ENCODE peak calls at places on chromosomes 5 and 9, in ten cellular contexts. One of them, this sample, is unnamed.

GRCh38 chr9:14314929-14315753 is 1.2 kb upstream of the NFIB start:
- DNase-seq in tibial artery: peak
- DNase-seq in stimulated activated CD8-positive, alpha-beta memory T cell treated with anti-CD3 and anti-CD28 coated beads, Interleukin-12 subunit alpha, Interleukin-12 subunit beta, amount 100 ng/mL, for 4 hours: no peak
- DNase-seq in fibroblast of the conjunctiva: peak
- DNase-seq in activated CD4-positive, alpha-beta T cell treated with anti-CD3 and anti-CD28 coated beads for 4 hours: no peak
- DNase-seq in Calu3: peak
- DNase-seq in A172: peak
- DNase-seq in RCC 7860: peak
- DNase-seq in mesenteric fat pad: peak
- DNase-seq in non-pigmented ciliary epithelial cell: no peak
- DNase-seq in this sample: peak

GRCh38 chr9:92655366-92655765 is 14.6 kb downstream of the IPPK start:
- DNase-seq in tibial artery: no peak
- DNase-seq in mesenteric fat pad: no peak
- DNase-seq in RCC 7860: no peak
- DNase-seq in stimulated activated CD8-positive, alpha-beta memory T cell treated with anti-CD3 and anti-CD28 coated beads, Interleukin-12 subunit alpha, Interleukin-12 subunit beta, amount 100 ng/mL, for 4 hours: no peak
- DNase-seq in fibroblast of the conjunctiva: no peak
- DNase-seq in activated CD4-positive, alpha-beta T cell treated with anti-CD3 and anti-CD28 coated beads for 4 hours: no peak
- DNase-seq in non-pigmented ciliary epithelial cell: no peak
- DNase-seq in Calu3: no peak
- DNase-seq in A172: no peak
- DNase-seq in this sample: no peak

GRCh38 chr5:16464664-16465543 is 696 bp downstream of the ZNF622 start:
- DNase-seq in RCC 7860: no peak
- DNase-seq in Calu3: no peak
- DNase-seq in activated CD4-positive, alpha-beta T cell treated with anti-CD3 and anti-CD28 coated beads for 4 hours: no peak
- DNase-seq in fibroblast of the conjunctiva: no peak
- DNase-seq in non-pigmented ciliary epithelial cell: no peak
- DNase-seq in mesenteric fat pad: no peak
- DNase-seq in tibial artery: peak
- DNase-seq in A172: no peak
- DNase-seq in stimulated activated CD8-positive, alpha-beta memory T cell treated with anti-CD3 and anti-CD28 coated beads, Interleukin-12 subunit alpha, Interleukin-12 subunit beta, amount 100 ng/mL, for 4 hours: no peak
- DNase-seq in this sample: no peak

GRCh38 chr9:2809692-2810423 is 34.0 kb downstream of the PUM3 start:
- DNase-seq in Calu3: no peak
- DNase-seq in A172: peak
- DNase-seq in non-pigmented ciliary epithelial cell: peak
- DNase-seq in stimulated activated CD8-positive, alpha-beta memory T cell treated with anti-CD3 and anti-CD28 coated beads, Interleukin-12 subunit alpha, Interleukin-12 subunit beta, amount 100 ng/mL, for 4 hours: no peak
- DNase-seq in tibial artery: no peak
- DNase-seq in RCC 7860: peak
- DNase-seq in activated CD4-positive, alpha-beta T cell treated with anti-CD3 and anti-CD28 coated beads for 4 hours: no peak
- DNase-seq in mesenteric fat pad: no peak
- DNase-seq in fibroblast of the conjunctiva: peak
- DNase-seq in this sample: peak

GRCh38 chr9:125436613-125437443 is 175.2 kb downstream of the GAPVD1 start:
- DNase-seq in Calu3: no peak
- DNase-seq in non-pigmented ciliary epithelial cell: no peak
- DNase-seq in mesenteric fat pad: peak
- DNase-seq in A172: no peak
- DNase-seq in tibial artery: peak
- DNase-seq in RCC 7860: no peak
- DNase-seq in fibroblast of the conjunctiva: no peak
- DNase-seq in activated CD4-positive, alpha-beta T cell treated with anti-CD3 and anti-CD28 coated beads for 4 hours: no peak
- DNase-seq in stimulated activated CD8-positive, alpha-beta memory T cell treated with anti-CD3 and anti-CD28 coated beads, Interleukin-12 subunit alpha, Interleukin-12 subunit beta, amount 100 ng/mL, for 4 hours: no peak
- DNase-seq in this sample: no peak

GRCh38 chr5:110625376-110625999 is 101.0 kb downstream of the TMEM232 start:
- DNase-seq in fibroblast of the conjunctiva: peak
- DNase-seq in non-pigmented ciliary epithelial cell: no peak
- DNase-seq in stimulated activated CD8-positive, alpha-beta memory T cell treated with anti-CD3 and anti-CD28 coated beads, Interleukin-12 subunit alpha, Interleukin-12 subunit beta, amount 100 ng/mL, for 4 hours: no peak
- DNase-seq in RCC 7860: peak
- DNase-seq in mesenteric fat pad: no peak
- DNase-seq in tibial artery: no peak
- DNase-seq in A172: peak
- DNase-seq in activated CD4-positive, alpha-beta T cell treated with anti-CD3 and anti-CD28 coated beads for 4 hours: no peak
- DNase-seq in Calu3: no peak
- DNase-seq in this sample: no peak

GRCh38 chr5:148794729-148795590 is 31.5 kb upstream of the ADRB2 start:
- DNase-seq in fibroblast of the conjunctiva: no peak
- DNase-seq in A172: peak
- DNase-seq in stimulated activated CD8-positive, alpha-beta memory T cell treated with anti-CD3 and anti-CD28 coated beads, Interleukin-12 subunit alpha, Interleukin-12 subunit beta, amount 100 ng/mL, for 4 hours: no peak
- DNase-seq in activated CD4-positive, alpha-beta T cell treated with anti-CD3 and anti-CD28 coated beads for 4 hours: no peak
- DNase-seq in Calu3: no peak
- DNase-seq in RCC 7860: peak
- DNase-seq in tibial artery: no peak
- DNase-seq in non-pigmented ciliary epithelial cell: no peak
- DNase-seq in mesenteric fat pad: no peak
- DNase-seq in this sample: no peak

GRCh38 chr5:33068786-33069185 is 357.7 kb downstream of the NPR3 start:
- DNase-seq in activated CD4-positive, alpha-beta T cell treated with anti-CD3 and anti-CD28 coated beads for 4 hours: no peak
- DNase-seq in mesenteric fat pad: no peak
- DNase-seq in fibroblast of the conjunctiva: no peak
- DNase-seq in non-pigmented ciliary epithelial cell: no peak
- DNase-seq in A172: peak
- DNase-seq in RCC 7860: peak
- DNase-seq in tibial artery: no peak
- DNase-seq in Calu3: no peak
- DNase-seq in stimulated activated CD8-positive, alpha-beta memory T cell treated with anti-CD3 and anti-CD28 coated beads, Interleukin-12 subunit alpha, Interleukin-12 subunit beta, amount 100 ng/mL, for 4 hours: no peak
- DNase-seq in this sample: no peak

GRCh38 chr5:55402199-55402598 is 94.4 kb downstream of the MTREX start:
- DNase-seq in RCC 7860: no peak
- DNase-seq in fibroblast of the conjunctiva: no peak
- DNase-seq in A172: no peak
- DNase-seq in Calu3: peak
- DNase-seq in tibial artery: no peak
- DNase-seq in mesenteric fat pad: no peak
- DNase-seq in stimulated activated CD8-positive, alpha-beta memory T cell treated with anti-CD3 and anti-CD28 coated beads, Interleukin-12 subunit alpha, Interleukin-12 subunit beta, amount 100 ng/mL, for 4 hours: no peak
- DNase-seq in activated CD4-positive, alpha-beta T cell treated with anti-CD3 and anti-CD28 coated beads for 4 hours: no peak
- DNase-seq in non-pigmented ciliary epithelial cell: no peak
- DNase-seq in this sample: peak

GRCh38 chr5:16480144-16480543 is 14.5 kb upstream of the ZNF622 start:
- DNase-seq in RCC 7860: no peak
- DNase-seq in activated CD4-positive, alpha-beta T cell treated with anti-CD3 and anti-CD28 coated beads for 4 hours: no peak
- DNase-seq in fibroblast of the conjunctiva: no peak
- DNase-seq in stimulated activated CD8-positive, alpha-beta memory T cell treated with anti-CD3 and anti-CD28 coated beads, Interleukin-12 subunit alpha, Interleukin-12 subunit beta, amount 100 ng/mL, for 4 hours: no peak
- DNase-seq in A172: no peak
- DNase-seq in non-pigmented ciliary epithelial cell: no peak
- DNase-seq in tibial artery: no peak
- DNase-seq in Calu3: no peak
- DNase-seq in mesenteric fat pad: no peak
- DNase-seq in this sample: no peak

GRCh38 chr9:93223241-93224180 is 39.6 kb downstream of the WNK2 start:
- DNase-seq in A172: peak
- DNase-seq in tibial artery: no peak
- DNase-seq in fibroblast of the conjunctiva: peak
- DNase-seq in RCC 7860: no peak
- DNase-seq in non-pigmented ciliary epithelial cell: peak
- DNase-seq in stimulated activated CD8-positive, alpha-beta memory T cell treated with anti-CD3 and anti-CD28 coated beads, Interleukin-12 subunit alpha, Interleukin-12 subunit beta, amount 100 ng/mL, for 4 hours: no peak
- DNase-seq in mesenteric fat pad: no peak
- DNase-seq in Calu3: peak
- DNase-seq in activated CD4-positive, alpha-beta T cell treated with anti-CD3 and anti-CD28 coated beads for 4 hours: no peak
- DNase-seq in this sample: peak

GRCh38 chr9:129343697-129344375 is 165.8 kb upstream of the IER5L start:
- DNase-seq in mesenteric fat pad: no peak
- DNase-seq in Calu3: peak
- DNase-seq in tibial artery: peak
- DNase-seq in stimulated activated CD8-positive, alpha-beta memory T cell treated with anti-CD3 and anti-CD28 coated beads, Interleukin-12 subunit alpha, Interleukin-12 subunit beta, amount 100 ng/mL, for 4 hours: no peak
- DNase-seq in activated CD4-positive, alpha-beta T cell treated with anti-CD3 and anti-CD28 coated beads for 4 hours: no peak
- DNase-seq in A172: no peak
- DNase-seq in non-pigmented ciliary epithelial cell: no peak
- DNase-seq in RCC 7860: no peak
- DNase-seq in fibroblast of the conjunctiva: peak
- DNase-seq in this sample: no peak

GRCh38 chr5:56735845-56736641 is 79.3 kb upstream of the MAP3K1 start:
- DNase-seq in Calu3: no peak
- DNase-seq in RCC 7860: no peak
- DNase-seq in activated CD4-positive, alpha-beta T cell treated with anti-CD3 and anti-CD28 coated beads for 4 hours: no peak
- DNase-seq in fibroblast of the conjunctiva: no peak
- DNase-seq in mesenteric fat pad: no peak
- DNase-seq in A172: no peak
- DNase-seq in tibial artery: no peak
- DNase-seq in stimulated activated CD8-positive, alpha-beta memory T cell treated with anti-CD3 and anti-CD28 coated beads, Interleukin-12 subunit alpha, Interleukin-12 subunit beta, amount 100 ng/mL, for 4 hours: no peak
- DNase-seq in non-pigmented ciliary epithelial cell: no peak
- DNase-seq in this sample: no peak

GRCh38 chr5:82885657-82886389 is 191.4 kb downstream of the TMEM167A start:
- DNase-seq in RCC 7860: peak
- DNase-seq in tibial artery: no peak
- DNase-seq in stimulated activated CD8-positive, alpha-beta memory T cell treated with anti-CD3 and anti-CD28 coated beads, Interleukin-12 subunit alpha, Interleukin-12 subunit beta, amount 100 ng/mL, for 4 hours: no peak
- DNase-seq in non-pigmented ciliary epithelial cell: peak
- DNase-seq in Calu3: peak
- DNase-seq in fibroblast of the conjunctiva: no peak
- DNase-seq in mesenteric fat pad: no peak
- DNase-seq in activated CD4-positive, alpha-beta T cell treated with anti-CD3 and anti-CD28 coated beads for 4 hours: no peak
- DNase-seq in A172: peak
- DNase-seq in this sample: no peak

GRCh38 chr9:109652971-109653370 is 127.0 kb upstream of the PALM2AKAP2 start:
- DNase-seq in RCC 7860: no peak
- DNase-seq in mesenteric fat pad: no peak
- DNase-seq in tibial artery: no peak
- DNase-seq in stimulated activated CD8-positive, alpha-beta memory T cell treated with anti-CD3 and anti-CD28 coated beads, Interleukin-12 subunit alpha, Interleukin-12 subunit beta, amount 100 ng/mL, for 4 hours: no peak
- DNase-seq in fibroblast of the conjunctiva: no peak
- DNase-seq in Calu3: peak
- DNase-seq in non-pigmented ciliary epithelial cell: no peak
- DNase-seq in activated CD4-positive, alpha-beta T cell treated with anti-CD3 and anti-CD28 coated beads for 4 hours: no peak
- DNase-seq in A172: peak
- DNase-seq in this sample: peak

GRCh38 chr5:174735498-174736350 is 11.3 kb downstream of the MSX2 start:
- DNase-seq in stimulated activated CD8-positive, alpha-beta memory T cell treated with anti-CD3 and anti-CD28 coated beads, Interleukin-12 subunit alpha, Interleukin-12 subunit beta, amount 100 ng/mL, for 4 hours: no peak
- DNase-seq in tibial artery: no peak
- DNase-seq in mesenteric fat pad: no peak
- DNase-seq in Calu3: peak
- DNase-seq in RCC 7860: no peak
- DNase-seq in fibroblast of the conjunctiva: no peak
- DNase-seq in non-pigmented ciliary epithelial cell: no peak
- DNase-seq in activated CD4-positive, alpha-beta T cell treated with anti-CD3 and anti-CD28 coated beads for 4 hours: no peak
- DNase-seq in A172: no peak
- DNase-seq in this sample: peak

GRCh38 chr5:68187268-68188055 is 28.1 kb upstream of the PIK3R1 start:
- DNase-seq in activated CD4-positive, alpha-beta T cell treated with anti-CD3 and anti-CD28 coated beads for 4 hours: no peak
- DNase-seq in A172: no peak
- DNase-seq in non-pigmented ciliary epithelial cell: no peak
- DNase-seq in Calu3: no peak
- DNase-seq in stimulated activated CD8-positive, alpha-beta memory T cell treated with anti-CD3 and anti-CD28 coated beads, Interleukin-12 subunit alpha, Interleukin-12 subunit beta, amount 100 ng/mL, for 4 hours: no peak
- DNase-seq in fibroblast of the conjunctiva: no peak
- DNase-seq in RCC 7860: no peak
- DNase-seq in tibial artery: no peak
- DNase-seq in mesenteric fat pad: no peak
- DNase-seq in this sample: peak

GRCh38 chr5:145825751-145826180 is 9.4 kb downstream of the PRELID2 start:
- DNase-seq in RCC 7860: peak
- DNase-seq in mesenteric fat pad: no peak
- DNase-seq in A172: peak
- DNase-seq in non-pigmented ciliary epithelial cell: no peak
- DNase-seq in fibroblast of the conjunctiva: peak
- DNase-seq in Calu3: peak
- DNase-seq in activated CD4-positive, alpha-beta T cell treated with anti-CD3 and anti-CD28 coated beads for 4 hours: no peak
- DNase-seq in stimulated activated CD8-positive, alpha-beta memory T cell treated with anti-CD3 and anti-CD28 coated beads, Interleukin-12 subunit alpha, Interleukin-12 subunit beta, amount 100 ng/mL, for 4 hours: no peak
- DNase-seq in tibial artery: no peak
- DNase-seq in this sample: peak

GRCh38 chr5:33690736-33691135 is 201.1 kb downstream of the ADAMTS12 start:
- DNase-seq in non-pigmented ciliary epithelial cell: peak
- DNase-seq in stimulated activated CD8-positive, alpha-beta memory T cell treated with anti-CD3 and anti-CD28 coated beads, Interleukin-12 subunit alpha, Interleukin-12 subunit beta, amount 100 ng/mL, for 4 hours: no peak
- DNase-seq in activated CD4-positive, alpha-beta T cell treated with anti-CD3 and anti-CD28 coated beads for 4 hours: no peak
- DNase-seq in fibroblast of the conjunctiva: peak
- DNase-seq in A172: peak
- DNase-seq in Calu3: no peak
- DNase-seq in tibial artery: no peak
- DNase-seq in RCC 7860: peak
- DNase-seq in mesenteric fat pad: no peak
- DNase-seq in this sample: no peak

GRCh38 chr9:98514841-98515240 is 193.9 kb downstream of the GABBR2 start:
- DNase-seq in A172: no peak
- DNase-seq in activated CD4-positive, alpha-beta T cell treated with anti-CD3 and anti-CD28 coated beads for 4 hours: no peak
- DNase-seq in mesenteric fat pad: no peak
- DNase-seq in RCC 7860: no peak
- DNase-seq in stimulated activated CD8-positive, alpha-beta memory T cell treated with anti-CD3 and anti-CD28 coated beads, Interleukin-12 subunit alpha, Interleukin-12 subunit beta, amount 100 ng/mL, for 4 hours: no peak
- DNase-seq in tibial artery: no peak
- DNase-seq in non-pigmented ciliary epithelial cell: no peak
- DNase-seq in Calu3: no peak
- DNase-seq in fibroblast of the conjunctiva: no peak
- DNase-seq in this sample: no peak

GRCh38 chr9:28688172-28688571 is 1114.9 kb upstream of the C9orf72 start:
- DNase-seq in stimulated activated CD8-positive, alpha-beta memory T cell treated with anti-CD3 and anti-CD28 coated beads, Interleukin-12 subunit alpha, Interleukin-12 subunit beta, amount 100 ng/mL, for 4 hours: no peak
- DNase-seq in fibroblast of the conjunctiva: no peak
- DNase-seq in mesenteric fat pad: no peak
- DNase-seq in activated CD4-positive, alpha-beta T cell treated with anti-CD3 and anti-CD28 coated beads for 4 hours: no peak
- DNase-seq in tibial artery: no peak
- DNase-seq in Calu3: no peak
- DNase-seq in RCC 7860: no peak
- DNase-seq in non-pigmented ciliary epithelial cell: no peak
- DNase-seq in A172: no peak
- DNase-seq in this sample: no peak

GRCh38 chr9:97617939-97618416 is 15.2 kb downstream of the TSTD2 start:
- DNase-seq in RCC 7860: no peak
- DNase-seq in non-pigmented ciliary epithelial cell: no peak
- DNase-seq in activated CD4-positive, alpha-beta T cell treated with anti-CD3 and anti-CD28 coated beads for 4 hours: no peak
- DNase-seq in mesenteric fat pad: no peak
- DNase-seq in A172: no peak
- DNase-seq in fibroblast of the conjunctiva: no peak
- DNase-seq in stimulated activated CD8-positive, alpha-beta memory T cell treated with anti-CD3 and anti-CD28 coated beads, Interleukin-12 subunit alpha, Interleukin-12 subunit beta, amount 100 ng/mL, for 4 hours: no peak
- DNase-seq in Calu3: no peak
- DNase-seq in tibial artery: no peak
- DNase-seq in this sample: no peak

GRCh38 chr5:59793000-59793399 is 100.5 kb downstream of the PDE4D start:
- DNase-seq in activated CD4-positive, alpha-beta T cell treated with anti-CD3 and anti-CD28 coated beads for 4 hours: no peak
- DNase-seq in tibial artery: peak
- DNase-seq in A172: peak
- DNase-seq in mesenteric fat pad: no peak
- DNase-seq in stimulated activated CD8-positive, alpha-beta memory T cell treated with anti-CD3 and anti-CD28 coated beads, Interleukin-12 subunit alpha, Interleukin-12 subunit beta, amount 100 ng/mL, for 4 hours: no peak
- DNase-seq in fibroblast of the conjunctiva: peak
- DNase-seq in non-pigmented ciliary epithelial cell: peak
- DNase-seq in Calu3: no peak
- DNase-seq in RCC 7860: peak
- DNase-seq in this sample: no peak

GRCh38 chr5:157965040-157965439 is 106.1 kb upstream of the CLINT1 start:
- DNase-seq in RCC 7860: no peak
- DNase-seq in fibroblast of the conjunctiva: no peak
- DNase-seq in Calu3: no peak
- DNase-seq in tibial artery: no peak
- DNase-seq in non-pigmented ciliary epithelial cell: no peak
- DNase-seq in stimulated activated CD8-positive, alpha-beta memory T cell treated with anti-CD3 and anti-CD28 coated beads, Interleukin-12 subunit alpha, Interleukin-12 subunit beta, amount 100 ng/mL, for 4 hours: no peak
- DNase-seq in A172: no peak
- DNase-seq in activated CD4-positive, alpha-beta T cell treated with anti-CD3 and anti-CD28 coated beads for 4 hours: no peak
- DNase-seq in mesenteric fat pad: no peak
- DNase-seq in this sample: no peak

GRCh38 chr9:131418143-131419028 is 24.5 kb downstream of the PRRC2B start:
- DNase-seq in activated CD4-positive, alpha-beta T cell treated with anti-CD3 and anti-CD28 coated beads for 4 hours: no peak
- DNase-seq in tibial artery: no peak
- DNase-seq in fibroblast of the conjunctiva: no peak
- DNase-seq in non-pigmented ciliary epithelial cell: no peak
- DNase-seq in stimulated activated CD8-positive, alpha-beta memory T cell treated with anti-CD3 and anti-CD28 coated beads, Interleukin-12 subunit alpha, Interleukin-12 subunit beta, amount 100 ng/mL, for 4 hours: no peak
- DNase-seq in mesenteric fat pad: no peak
- DNase-seq in RCC 7860: no peak
- DNase-seq in Calu3: no peak
- DNase-seq in A172: no peak
- DNase-seq in this sample: peak

GRCh38 chr5:96699186-96699820 is 37.1 kb downstream of the CAST start:
- DNase-seq in RCC 7860: no peak
- DNase-seq in Calu3: no peak
- DNase-seq in mesenteric fat pad: no peak
- DNase-seq in A172: peak
- DNase-seq in activated CD4-positive, alpha-beta T cell treated with anti-CD3 and anti-CD28 coated beads for 4 hours: no peak
- DNase-seq in stimulated activated CD8-positive, alpha-beta memory T cell treated with anti-CD3 and anti-CD28 coated beads, Interleukin-12 subunit alpha, Interleukin-12 subunit beta, amount 100 ng/mL, for 4 hours: no peak
- DNase-seq in non-pigmented ciliary epithelial cell: no peak
- DNase-seq in tibial artery: no peak
- DNase-seq in fibroblast of the conjunctiva: no peak
- DNase-seq in this sample: peak

GRCh38 chr9:104831681-104832080 is 67.8 kb downstream of the NIPSNAP3B start:
- DNase-seq in A172: peak
- DNase-seq in activated CD4-positive, alpha-beta T cell treated with anti-CD3 and anti-CD28 coated beads for 4 hours: no peak
- DNase-seq in Calu3: no peak
- DNase-seq in stimulated activated CD8-positive, alpha-beta memory T cell treated with anti-CD3 and anti-CD28 coated beads, Interleukin-12 subunit alpha, Interleukin-12 subunit beta, amount 100 ng/mL, for 4 hours: no peak
- DNase-seq in non-pigmented ciliary epithelial cell: peak
- DNase-seq in RCC 7860: peak
- DNase-seq in mesenteric fat pad: no peak
- DNase-seq in fibroblast of the conjunctiva: peak
- DNase-seq in tibial artery: no peak
- DNase-seq in this sample: no peak

GRCh38 chr5:39256472-39256871 is 37.1 kb upstream of the FYB1 start:
- DNase-seq in mesenteric fat pad: no peak
- DNase-seq in fibroblast of the conjunctiva: peak
- DNase-seq in RCC 7860: peak
- DNase-seq in stimulated activated CD8-positive, alpha-beta memory T cell treated with anti-CD3 and anti-CD28 coated beads, Interleukin-12 subunit alpha, Interleukin-12 subunit beta, amount 100 ng/mL, for 4 hours: no peak
- DNase-seq in Calu3: peak
- DNase-seq in tibial artery: no peak
- DNase-seq in activated CD4-positive, alpha-beta T cell treated with anti-CD3 and anti-CD28 coated beads for 4 hours: no peak
- DNase-seq in non-pigmented ciliary epithelial cell: peak
- DNase-seq in A172: peak
- DNase-seq in this sample: no peak